ENCODE peak calls at places on chromosomes 13 and 19, in five cellular contexts. K is HAP-1; L is stimulated activated CD4-positive, alpha-beta T cell treated with anti-CD3 and anti-CD28 coated beads, Interleukin-4, amount 100 ng/mL, for 24 hours; I is posterior cingulate gyrus; V is CD8-positive, alpha-beta memory T cell. O is an unnamed sample.

GRCh38 chr13:113877149-113877990 is 13.5 kb upstream of the GAS6 start:
- DNase-seq in K (no peak), L (no peak), I (no peak), V (no peak), O (no peak)

GRCh38 chr19:5298502-5298901 is 42.1 kb downstream of the PTPRS start:
- DNase-seq in V (no peak), K (no peak), L (no peak), I (no peak), O (no peak)

GRCh38 chr13:98141938-98142426 is 912 bp upstream of the FARP1 start:
- DNase-seq in V (no peak), I (no peak), L (no peak), K (no peak), O (no peak)

GRCh38 chr13:110301606-110302131 is 5.3 kb downstream of the COL4A1 start:
- DNase-seq in I (no peak), L (no peak), V (no peak), K (no peak), O (no peak)

GRCh38 chr13:101399365-101399764 is 16.9 kb downstream of the NALCN start:
- DNase-seq in V (no peak), I (no peak), K (no peak), L (no peak), O (no peak)

GRCh38 chr13:28492527-28493367 is 2.2 kb downstream of the FLT1 start:
- DNase-seq in L (peak), I (no peak), K (no peak), V (no peak), O (no peak)

GRCh38 chr19:20611866-20612265 is 46.3 kb upstream of the ZNF737 start:
- DNase-seq in I (no peak), K (no peak), V (no peak), L (no peak), O (no peak)

GRCh38 chr13:42615691-42616090 is 41.7 kb downstream of the TNFSF11 start:
- DNase-seq in V (no peak), K (no peak), I (no peak), L (no peak), O (no peak)

GRCh38 chr19:3003046-3003445 is 25.7 kb downstream of the TLE6 start:
- DNase-seq in K (peak), I (no peak), V (no peak), L (no peak), O (no peak)

GRCh38 chr19:10587022-10587838 is at the start of gene AP1M2:
- DNase-seq in I (no peak), L (no peak), V (no peak), K (no peak), O (no peak)

GRCh38 chr19:22617614-22618325 is 16.4 kb upstream of the ZNF492 start:
- DNase-seq in L (no peak), I (no peak), K (no peak), V (no peak), O (no peak)

GRCh38 chr13:21079761-21080730 is 18.7 kb upstream of the LATS2 start:
- DNase-seq in K (no peak), L (no peak), I (no peak), V (no peak), O (no peak)

GRCh38 chr13:114027046-114027760 is 53.3 kb upstream of the C13orf46 start:
- DNase-seq in L (no peak), V (no peak), I (no peak), K (no peak), O (no peak)

GRCh38 chr19:48368942-48369341 is 4.8 kb downstream of the SYNGR4 start:
- DNase-seq in I (no peak), V (no peak), K (no peak), L (no peak), O (no peak)

GRCh38 chr19:40443930-40444180 is 280 bp downstream of the SERTAD3 start:
- DNase-seq in I (no peak), V (no peak), K (no peak), L (no peak), O (no peak)

GRCh38 chr13:113922412-113923118 is 51.3 kb downstream of the C13orf46 start:
- DNase-seq in L (no peak), K (no peak), V (no peak), I (no peak), O (no peak)

O was measured in stimulated activated naive CD4-positive, alpha-beta T cell treated with Interleukin-2 at 50 U/mL for 16 hours.